ENCODE peak calls at places on chromosomes 4 and X, in seven cellular contexts. H is aorta; L is WERI-Rb-1; M is GM23338; X is OCI-LY7; F is tibial artery; W is CD4-positive, alpha-beta T cell. J is an unnamed sample.

GRCh38 chr4:87620086-87620485 is 11.8 kb downstream of the DSPP start:
- DNase-seq in H (no peak), M (no peak), X (no peak), F (no peak), W (no peak), L (no peak), J (no peak)

GRCh38 chr4:1204828-1205591 is 32.6 kb upstream of the SPON2 start:
- DNase-seq in L (peak; percentile 9), H (peak; percentile 44), F (peak; percentile 18), M (peak; percentile 0), W (no peak), X (no peak), J (peak; percentile 22)

GRCh38 chr4:168811793-168812651 is 198.0 kb downstream of the CBR4 start:
- DNase-seq in W (no peak), H (no peak), L (no peak), F (no peak), M (no peak), X (no peak), J (no peak)

GRCh38 chrX:2690856-2691542 is at the start of gene CD99:
- DNase-seq in W (peak; percentile 88), L (peak; percentile 93), M (peak; percentile 84), F (peak; percentile 92), X (peak; percentile 85), H (peak; percentile 94), J (peak; percentile 92)

GRCh38 chr4:179352221-179352620 is 1910.0 kb upstream of the AGA start:
- DNase-seq in H (no peak), F (no peak), L (no peak), X (no peak), W (no peak), M (no peak), J (no peak)

GRCh38 chr4:850323-850945 is 24.5 kb upstream of the CPLX1 start:
- DNase-seq in M (no peak), F (no peak), W (no peak), L (peak; percentile 95), X (no peak), H (peak; percentile 41), J (peak; percentile 14)

GRCh38 chrX:70454441-70455365 is 10.1 kb downstream of the DLG3 start:
- DNase-seq in F (peak; percentile 51), H (peak; percentile 69), M (peak; percentile 95), W (peak; percentile 51), X (peak; percentile 22), L (peak; percentile 93), J (peak; percentile 47)

GRCh38 chrX:28988246-28988645 is 401.0 kb downstream of the IL1RAPL1 start:
- DNase-seq in L (peak; percentile 40), M (no peak), F (no peak), H (no peak), W (no peak), X (no peak), J (no peak)

GRCh38 chr4:151231915-151232595 is 44.9 kb upstream of the PRSS48 start:
- DNase-seq in X (no peak), M (no peak), L (peak; percentile 65), H (no peak), W (no peak), F (no peak), J (no peak)

GRCh38 chr4:20997886-20998285 is 297.6 kb downstream of the PACRGL start:
- DNase-seq in L (peak; percentile 11), F (no peak), X (no peak), W (no peak), H (no peak), M (no peak), J (no peak)

GRCh38 chrX:136608295-136608933 is 39.5 kb upstream of the CD40LG start:
- DNase-seq in W (peak; percentile 41), F (peak; percentile 24), H (peak; percentile 51), X (peak; percentile 21), L (peak; percentile 29), M (peak; percentile 38), J (peak; percentile 59)

DNA sequence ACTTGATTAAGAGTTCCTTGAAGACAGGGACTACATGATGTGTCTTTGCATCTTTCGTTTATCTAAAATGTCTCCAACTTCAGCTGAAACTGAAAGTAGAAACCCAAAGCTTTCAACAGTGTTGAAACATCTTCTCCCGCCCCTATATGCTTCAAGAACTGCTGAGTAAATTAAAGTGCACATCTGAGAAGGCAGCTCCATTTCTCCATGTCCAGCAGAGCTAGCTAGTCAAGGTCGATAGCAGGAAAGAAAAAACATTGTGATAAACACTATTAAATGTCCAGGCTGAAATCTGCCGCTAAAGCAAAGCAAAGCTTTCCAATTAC is 185.6 kb upstream of the TBL1X start:
- DNase-seq in F (no peak), W (no peak), H (no peak), L (no peak), X (no peak), M (no peak), J (no peak)
- H3K27ac ChIP-seq in F (no peak overlapping the region), W (no peak overlapping the region), H (no peak overlapping the region), L (no peak overlapping the region), X (no peak overlapping the region), M (no peak overlapping the region), J (no peak overlapping the region)

GRCh38 chr4:3044812-3045499 is 29.4 kb downstream of the HTT-AS start:
- DNase-seq in X (no peak), W (no peak), F (no peak), L (no peak), M (no peak), H (no peak), J (no peak)

GRCh38 chr4:3046149-3046548 is 28.2 kb downstream of the HTT-AS start:
- DNase-seq in M (no peak), H (no peak), F (no peak), X (peak; percentile 91), L (no peak), W (no peak), J (no peak)

GRCh38 chr4:3046623-3047022 is 27.7 kb downstream of the HTT-AS start:
- DNase-seq in F (no peak), H (no peak), M (no peak), W (no peak), X (no peak), L (no peak), J (no peak)

GRCh38 chr4:3045500-3045850 is 28.9 kb downstream of the HTT-AS start:
- DNase-seq in M (no peak), W (peak; percentile 44), F (peak; percentile 46), H (peak; percentile 89), X (no peak), L (no peak), J (peak; percentile 78)

GRCh38 chr4:3047464-3048286 is 26.7 kb downstream of the HTT-AS start:
- DNase-seq in F (peak; percentile 61), H (peak; percentile 76), M (peak; percentile 90), L (peak; percentile 88), W (peak; percentile 47), X (peak; percentile 92), J (peak; percentile 74)
- H3K27ac ChIP-seq in F (no peak overlapping the region), H (no peak overlapping the region), M (no peak overlapping the region), L (no peak overlapping the region), W (no peak overlapping the region), X (peak overlapping the region; percentile 80), J (peak overlapping the region; percentile 71)

GRCh38 chr4:38950734-38951133 is 81.5 kb downstream of the TMEM156 start:
- DNase-seq in X (no peak), F (no peak), W (no peak), L (no peak), H (no peak), M (no peak), J (no peak)

GRCh38 chr4:38951598-38951997 is 80.6 kb downstream of the TMEM156 start:
- DNase-seq in W (no peak), X (no peak), M (no peak), F (no peak), H (no peak), L (no peak), J (no peak)

GRCh38 chr4:38950159-38950558 is 82.0 kb downstream of the TMEM156 start:
- DNase-seq in X (no peak), F (no peak), M (no peak), L (no peak), H (no peak), W (no peak), J (no peak)

GRCh38 chr4:38948551-38948950 is 80.9 kb downstream of the FAM114A1 start:
- DNase-seq in M (no peak), W (no peak), F (peak; percentile 61), L (no peak), H (peak; percentile 58), X (no peak), J (peak; percentile 49)

DNA sequence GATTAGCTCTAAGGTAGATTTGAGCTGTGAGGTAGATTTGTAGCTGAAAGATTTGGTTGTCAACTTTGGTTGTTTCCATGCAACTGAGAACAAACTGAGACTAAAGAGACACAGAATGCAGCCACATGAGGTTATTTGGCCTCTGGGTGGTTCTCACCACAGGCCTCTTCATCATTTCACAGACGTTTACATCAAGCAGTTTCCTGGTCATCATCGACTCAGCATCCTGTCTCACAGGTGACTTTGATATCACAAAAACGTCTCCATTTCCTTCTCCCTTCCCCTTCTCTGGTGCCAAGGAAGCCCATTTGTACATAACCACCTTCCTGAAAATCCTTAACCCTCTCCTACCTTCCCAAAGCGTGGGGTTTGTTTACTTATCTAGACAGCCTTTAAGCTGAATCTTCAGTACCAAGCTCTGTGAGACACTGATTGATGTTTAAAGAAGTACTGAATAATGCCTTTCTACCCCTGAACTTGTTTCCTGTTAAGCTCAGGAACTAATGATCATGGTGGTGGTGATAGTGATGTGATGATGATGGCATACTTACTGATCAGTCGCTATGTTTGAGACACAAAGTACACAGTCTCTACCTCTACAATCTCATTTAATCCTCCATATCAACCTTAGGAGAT is 81.9 kb downstream of the FAM114A1 start:
- DNase-seq in H (no peak), F (no peak), L (no peak), M (no peak), W (peak; percentile 15), X (peak; percentile 10), J (no peak)
- H3K27ac ChIP-seq in H (no peak overlapping the region), F (no peak overlapping the region), L (no peak overlapping the region), M (no peak overlapping the region), W (peak overlapping the region; percentile 36), X (no peak overlapping the region), J (no peak overlapping the region)

DNA sequence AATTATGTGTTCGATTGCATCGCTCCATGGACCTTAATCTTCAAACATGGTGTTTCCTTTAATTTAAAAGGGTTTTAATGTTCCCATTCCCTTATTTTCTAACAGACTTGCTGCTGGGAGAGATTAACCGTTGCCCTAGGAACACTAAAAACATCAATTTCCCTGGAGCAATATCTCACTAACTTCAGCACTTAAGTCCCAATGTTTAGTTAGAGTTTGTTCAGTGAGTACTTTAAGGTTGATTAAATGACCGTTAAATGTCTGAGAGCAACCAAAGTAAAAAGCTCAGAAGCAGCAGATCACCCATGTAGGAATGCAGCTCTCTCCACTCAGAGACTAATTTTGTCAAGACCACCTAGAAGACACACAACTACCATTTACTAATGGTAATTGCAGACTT is 111.2 kb upstream of the PDE5A start:
- DNase-seq in H (no peak), M (no peak), W (no peak), L (no peak), X (no peak), F (no peak), J (no peak)
- H3K27ac ChIP-seq in H (no peak overlapping the region), M (no peak overlapping the region), W (no peak overlapping the region), L (no peak overlapping the region), X (no peak overlapping the region), F (peak overlapping the region; percentile 25), J (no peak overlapping the region)